ENCODE peak calls at places on chromosomes 3 and 15, in four cellular contexts. F is upper lobe of left lung, A is psoas muscle, J is fibroblast of lung. N is an unnamed sample.
A peak's percentile ranks its signal among the peaks of the same experiment; 100 is the strongest.

GRCh38 chr3:141561426-141562034 is 74.7 kb downstream of the RASA2 start:
- DNase-seq in A (no peak), F (no peak), J (peak; percentile 86), N (no peak)

GRCh38 chr3:98388147-98388546 is 2.3 kb upstream of the OR5K3 start:
- DNase-seq in F (no peak), J (no peak), A (no peak), N (no peak)

GRCh38 chr3:121063628-121064027 is 155.6 kb downstream of the STXBP5L start:
- DNase-seq in F (no peak), A (no peak), J (no peak), N (no peak)

GRCh38 chr15:62887113-62887570 is 155.4 kb upstream of the TPM1 start:
- DNase-seq in J (no peak), A (no peak), F (no peak), N (no peak)

GRCh38 chr3:66303556-66303955 is 82.8 kb downstream of the SLC25A26 start:
- DNase-seq in A (no peak), J (no peak), F (no peak), N (no peak)

GRCh38 chr3:66453525-66454463 is 47.0 kb downstream of the LRIG1 start:
- DNase-seq in A (no peak), J (no peak), F (no peak), N (no peak)

GRCh38 chr3:46660003-46660402 is 33.5 kb downstream of the ALS2CL start:
- DNase-seq in J (no peak), A (no peak), F (no peak), N (no peak)

GRCh38 chr3:134074001-134074789 is 44.5 kb upstream of the SLCO2A1 start:
- DNase-seq in A (no peak), J (no peak), F (no peak), N (no peak)

GRCh38 chr15:62951481-62951880 is 91.1 kb upstream of the TPM1 start:
- DNase-seq in A (no peak), F (no peak), J (no peak), N (no peak)

GRCh38 chr15:65712415-65712814 is 79.7 kb downstream of the DENND4A start:
- DNase-seq in A (no peak), J (no peak), F (no peak), N (no peak)

GRCh38 chr3:31713820-31714511 is 181.2 kb downstream of the STT3B start:
- DNase-seq in F (no peak), J (no peak), A (no peak), N (no peak)

GRCh38 chr3:71688121-71688520 is 37.1 kb downstream of the EIF4E3 start:
- DNase-seq in A (no peak), J (no peak), F (no peak), N (no peak)

GRCh38 chr3:161415506-161416231 is 44.4 kb upstream of the SPTSSB start:
- DNase-seq in F (no peak), J (peak; percentile 87), A (no peak), N (no peak)

GRCh38 chr3:62604301-62604700 is 231.0 kb upstream of the FEZF2 start:
- DNase-seq in F (no peak), J (peak; percentile 93), A (no peak), N (no peak)

GRCh38 chr3:13012228-13012691 is 61.0 kb downstream of the IQSEC1 start:
- DNase-seq in A (peak; percentile 75), J (peak; percentile 24), F (no peak), N (no peak)

GRCh38 chr3:79140718-79141117 is 627.1 kb downstream of the ROBO1 start:
- DNase-seq in A (no peak), F (no peak), J (peak; percentile 18), N (no peak)

GRCh38 chr15:62506217-62506805 is 341.2 kb upstream of the C2CD4B start:
- DNase-seq in A (no peak), F (no peak), J (peak; percentile 53), N (no peak)

GRCh38 chr3:56291244-56291680 is 177.0 kb downstream of the ERC2 start:
- DNase-seq in J (no peak), F (no peak), A (no peak), N (no peak)

GRCh38 chr3:34108976-34109375 is 310.5 kb downstream of the PDCD6IP start:
- DNase-seq in J (no peak), A (no peak), F (no peak), N (no peak)

GRCh38 chr3:62669161-62669560 is 206.1 kb downstream of the CADPS start:
- DNase-seq in A (no peak), J (no peak), F (no peak), N (no peak)

GRCh38 chr3:126125341-126125740 is 41.4 kb upstream of the SLC41A3 start:
- DNase-seq in J (no peak), A (peak; percentile 1), F (no peak), N (no peak)

GRCh38 chr3:153242900-153243299 is 80.9 kb downstream of the RAP2B start:
- DNase-seq in A (no peak), F (no peak), J (no peak), N (no peak)

GRCh38 chr3:24185738-24186384 is 240.8 kb downstream of the NR1D2 start:
- DNase-seq in J (peak; percentile 77), A (peak; percentile 23), F (no peak), N (no peak)

GRCh38 chr15:79339588-79340314 is 28.8 kb downstream of the TMED3 start:
- DNase-seq in J (peak; percentile 64), A (no peak), F (no peak), N (no peak)

GRCh38 chr3:145032790-145033189 is 1061.2 kb downstream of the DIPK2A start:
- DNase-seq in F (no peak), J (peak; percentile 12), A (no peak), N (no peak)

GRCh38 chr3:145857956-145858355 is 303.0 kb downstream of the PLOD2 start:
- DNase-seq in F (no peak), A (no peak), J (no peak), N (no peak)

GRCh38 chr15:62637498-62637897 is 405.0 kb upstream of the TPM1 start:
- DNase-seq in J (no peak), F (no peak), A (no peak), N (no peak)

GRCh38 chr15:90638241-90638691 is 78.9 kb upstream of the BLM start:
- DNase-seq in F (peak; percentile 60), A (no peak), J (no peak), N (no peak)

GRCh38 chr3:66195347-66195783 is 25.4 kb upstream of the SLC25A26 start:
- DNase-seq in F (peak; percentile 83), J (peak; percentile 72), A (peak; percentile 44), N (no peak)

GRCh38 chr3:182241777-182242556 is 530.2 kb downstream of the SOX2 start:
- DNase-seq in J (peak; percentile 85), F (no peak), A (peak; percentile 48), N (no peak)

GRCh38 chr3:31981206-31982181 is at the start of the genes OSBPL10 and ZNF860:
- DNase-seq in A (peak; percentile 86), J (peak; percentile 94), F (peak; percentile 95), N (peak; percentile 35)

GRCh38 chr3:28915711-28916481 is 365.0 kb upstream of the RBMS3 start:
- DNase-seq in A (no peak), F (no peak), J (peak; percentile 91), N (no peak)

GRCh38 chr3:37308247-37308646 is 133.9 kb upstream of the LRRFIP2 start:
- DNase-seq in J (peak; percentile 51), A (no peak), F (no peak), N (no peak)

GRCh38 chr15:44536298-44536961 is 517 bp upstream of the EIF3J start:
- DNase-seq in A (peak; percentile 84), J (no peak), F (peak; percentile 93), N (peak; percentile 72)

GRCh38 chr15:60859996-60860494 is 369.1 kb downstream of the RORA start:
- DNase-seq in J (peak; percentile 2), F (no peak), A (no peak), N (no peak)

GRCh38 chr3:73419179-73419803 is 205.4 kb downstream of the PDZRN3 start:
- DNase-seq in F (no peak), A (no peak), J (peak; percentile 68), N (no peak)

GRCh38 chr3:177141471-177141870 is 55.8 kb downstream of the TBL1XR1 start:
- DNase-seq in F (no peak), A (no peak), J (no peak), N (no peak)

GRCh38 chr3:177144922-177145321 is 52.4 kb downstream of the TBL1XR1 start:
- DNase-seq in A (no peak), F (no peak), J (no peak), N (no peak)

GRCh38 chr3:177145954-177146353 is 51.3 kb downstream of the TBL1XR1 start:
- DNase-seq in A (no peak), F (no peak), J (no peak), N (no peak)

GRCh38 chr3:177145402-177145801 is 51.9 kb downstream of the TBL1XR1 start:
- DNase-seq in J (no peak), A (no peak), F (no peak), N (no peak)

GRCh38 chr3:177141899-177142651 is 55.2 kb downstream of the TBL1XR1 start:
- DNase-seq in J (no peak), F (no peak), A (no peak), N (no peak)
- H3K4me1 ChIP-seq in J (no peaks in the 10 kb centered on the region), F (peaks cover 36% of the 10 kb centered on the region), A (peaks cover 38% of the 10 kb centered on the region), N (peaks cover 65% of the 10 kb centered on the region)

GRCh38 chr15:55897560-55898336 is 95.7 kb downstream of the NEDD4 start:
- DNase-seq in J (peak; percentile 65), A (peak; percentile 47), F (no peak), N (no peak)
- H3K4me1 ChIP-seq in J (peaks cover 7% of the 10 kb centered on the region), A (peaks cover 55% of the 10 kb centered on the region), F (peaks cover 15% of the 10 kb centered on the region), N (no peaks in the 10 kb centered on the region)

GRCh38 chr15:52680756-52681155 is 1.6 kb upstream of the ATOSA start:
- DNase-seq in J (no peak), A (no peak), F (no peak), N (no peak)
- H3K4me1 ChIP-seq in J (peaks cover 2% of the 10 kb centered on the region), A (peaks cover 26% of the 10 kb centered on the region), F (peaks cover 19% of the 10 kb centered on the region), N (peaks cover 8% of the 10 kb centered on the region)

GRCh38 chr15:31202953-31203352 is 101.4 kb upstream of the TRPM1 start:
- DNase-seq in A (no peak), F (no peak), J (no peak), N (no peak)
- H3K4me1 ChIP-seq in A (no peaks in the 10 kb centered on the region), F (no peaks in the 10 kb centered on the region), J (no peaks in the 10 kb centered on the region), N (peaks cover 28% of the 10 kb centered on the region)